ENCODE peak calls at places on chromosomes 12 and 14, in six cellular contexts. One of them, this sample, is unnamed.

GRCh38 chr12:124790650-124791400 is 72.8 kb downstream of the SCARB1 start:
- DNase-seq in stimulated activated CD4-positive, alpha-beta T cell treated with anti-CD3 and anti-CD28 coated beads, Interleukin-4, amount 100 ng/mL, for 4 hours: no peak
- DNase-seq in effector memory CD8-positive, alpha-beta T cell: no peak
- DNase-seq in psoas muscle: no peak
- DNase-seq in frontal cortex: no peak
- DNase-seq in AG10803: no peak
- DNase-seq in this sample: no peak

GRCh38 chr14:103762011-103762410 is 46.4 kb downstream of the ZFYVE21 start:
- DNase-seq in stimulated activated CD4-positive, alpha-beta T cell treated with anti-CD3 and anti-CD28 coated beads, Interleukin-4, amount 100 ng/mL, for 4 hours: no peak
- DNase-seq in effector memory CD8-positive, alpha-beta T cell: no peak
- DNase-seq in psoas muscle: no peak
- DNase-seq in frontal cortex: no peak
- DNase-seq in AG10803: peak
- DNase-seq in this sample: no peak

GRCh38 chr14:68941820-68942219 is 37.3 kb downstream of the ACTN1 start:
- DNase-seq in stimulated activated CD4-positive, alpha-beta T cell treated with anti-CD3 and anti-CD28 coated beads, Interleukin-4, amount 100 ng/mL, for 4 hours: no peak
- DNase-seq in effector memory CD8-positive, alpha-beta T cell: no peak
- DNase-seq in psoas muscle: no peak
- DNase-seq in frontal cortex: no peak
- DNase-seq in AG10803: peak
- DNase-seq in this sample: peak

GRCh38 chr12:87995581-87996178 is 33.5 kb downstream of the C12orf50 start:
- DNase-seq in stimulated activated CD4-positive, alpha-beta T cell treated with anti-CD3 and anti-CD28 coated beads, Interleukin-4, amount 100 ng/mL, for 4 hours: peak
- DNase-seq in effector memory CD8-positive, alpha-beta T cell: peak
- DNase-seq in psoas muscle: peak
- DNase-seq in frontal cortex: no peak
- DNase-seq in AG10803: peak
- DNase-seq in this sample: peak

GRCh38 chr12:11183009-11183408 is 3.7 kb downstream of the TAS2R42 start:
- DNase-seq in stimulated activated CD4-positive, alpha-beta T cell treated with anti-CD3 and anti-CD28 coated beads, Interleukin-4, amount 100 ng/mL, for 4 hours: no peak
- DNase-seq in effector memory CD8-positive, alpha-beta T cell: no peak
- DNase-seq in psoas muscle: no peak
- DNase-seq in frontal cortex: no peak
- DNase-seq in AG10803: no peak
- DNase-seq in this sample: no peak

GRCh38 chr12:52798003-52798670 is 2.2 kb upstream of the KRT3 start:
- DNase-seq in stimulated activated CD4-positive, alpha-beta T cell treated with anti-CD3 and anti-CD28 coated beads, Interleukin-4, amount 100 ng/mL, for 4 hours: no peak
- DNase-seq in effector memory CD8-positive, alpha-beta T cell: no peak
- DNase-seq in psoas muscle: no peak
- DNase-seq in frontal cortex: no peak
- DNase-seq in AG10803: peak
- DNase-seq in this sample: peak

GRCh38 chr14:45810152-45810872 is 557.3 kb upstream of the MIS18BP1 start:
- DNase-seq in stimulated activated CD4-positive, alpha-beta T cell treated with anti-CD3 and anti-CD28 coated beads, Interleukin-4, amount 100 ng/mL, for 4 hours: no peak
- DNase-seq in effector memory CD8-positive, alpha-beta T cell: no peak
- DNase-seq in psoas muscle: no peak
- DNase-seq in frontal cortex: no peak
- DNase-seq in AG10803: no peak
- DNase-seq in this sample: no peak

GRCh38 chr14:41636492-41637392 is 30.1 kb downstream of the LRFN5 start:
- DNase-seq in stimulated activated CD4-positive, alpha-beta T cell treated with anti-CD3 and anti-CD28 coated beads, Interleukin-4, amount 100 ng/mL, for 4 hours: no peak
- DNase-seq in effector memory CD8-positive, alpha-beta T cell: no peak
- DNase-seq in psoas muscle: no peak
- DNase-seq in frontal cortex: no peak
- DNase-seq in AG10803: no peak
- DNase-seq in this sample: no peak

GRCh38 chr14:100065942-100066574 is 836 bp downstream of the EVL start:
- DNase-seq in stimulated activated CD4-positive, alpha-beta T cell treated with anti-CD3 and anti-CD28 coated beads, Interleukin-4, amount 100 ng/mL, for 4 hours: peak
- DNase-seq in effector memory CD8-positive, alpha-beta T cell: peak
- DNase-seq in psoas muscle: no peak
- DNase-seq in frontal cortex: no peak
- DNase-seq in AG10803: no peak
- DNase-seq in this sample: no peak

GRCh38 chr14:102544745-102545460 is 35.3 kb upstream of the ANKRD9 start:
- DNase-seq in stimulated activated CD4-positive, alpha-beta T cell treated with anti-CD3 and anti-CD28 coated beads, Interleukin-4, amount 100 ng/mL, for 4 hours: no peak
- DNase-seq in effector memory CD8-positive, alpha-beta T cell: no peak
- DNase-seq in psoas muscle: no peak
- DNase-seq in frontal cortex: no peak
- DNase-seq in AG10803: no peak
- DNase-seq in this sample: no peak

GRCh38 chr12:103546959-103547358 is 40.1 kb upstream of the STAB2 start:
- DNase-seq in stimulated activated CD4-positive, alpha-beta T cell treated with anti-CD3 and anti-CD28 coated beads, Interleukin-4, amount 100 ng/mL, for 4 hours: no peak
- DNase-seq in effector memory CD8-positive, alpha-beta T cell: no peak
- DNase-seq in psoas muscle: no peak
- DNase-seq in frontal cortex: no peak
- DNase-seq in AG10803: no peak
- DNase-seq in this sample: no peak

GRCh38 chr14:38208825-38209562 is 1.3 kb downstream of the SSTR1 start:
- DNase-seq in stimulated activated CD4-positive, alpha-beta T cell treated with anti-CD3 and anti-CD28 coated beads, Interleukin-4, amount 100 ng/mL, for 4 hours: no peak
- DNase-seq in effector memory CD8-positive, alpha-beta T cell: no peak
- DNase-seq in psoas muscle: peak
- DNase-seq in frontal cortex: no peak
- DNase-seq in AG10803: peak
- DNase-seq in this sample: peak

GRCh38 chr12:89244536-89244935 is 107.8 kb downstream of the DUSP6 start:
- DNase-seq in stimulated activated CD4-positive, alpha-beta T cell treated with anti-CD3 and anti-CD28 coated beads, Interleukin-4, amount 100 ng/mL, for 4 hours: no peak
- DNase-seq in effector memory CD8-positive, alpha-beta T cell: no peak
- DNase-seq in psoas muscle: no peak
- DNase-seq in frontal cortex: no peak
- DNase-seq in AG10803: peak
- DNase-seq in this sample: no peak

GRCh38 chr14:92317511-92317910 is 5.5 kb upstream of the SLC24A4 start:
- DNase-seq in stimulated activated CD4-positive, alpha-beta T cell treated with anti-CD3 and anti-CD28 coated beads, Interleukin-4, amount 100 ng/mL, for 4 hours: no peak
- DNase-seq in effector memory CD8-positive, alpha-beta T cell: no peak
- DNase-seq in psoas muscle: no peak
- DNase-seq in frontal cortex: no peak
- DNase-seq in AG10803: peak
- DNase-seq in this sample: peak

GRCh38 chr14:34450958-34451357 is 11.1 kb downstream of the SPTSSA start:
- DNase-seq in stimulated activated CD4-positive, alpha-beta T cell treated with anti-CD3 and anti-CD28 coated beads, Interleukin-4, amount 100 ng/mL, for 4 hours: no peak
- DNase-seq in effector memory CD8-positive, alpha-beta T cell: no peak
- DNase-seq in psoas muscle: no peak
- DNase-seq in frontal cortex: no peak
- DNase-seq in AG10803: no peak
- DNase-seq in this sample: no peak